ENCODE peak calls at places on chromosomes 5 and 9, in eight cellular contexts. A is central memory CD8-positive, alpha-beta T cell; C is esophagus squamous epithelium; S is cardiac fibroblast; F is SHP77; Q is GM10248; T is T-helper 2 cell; B is AG10803. P is an unnamed sample.

GRCh38 chr5:162801235-162801634 is 636.2 kb upstream of the CCNG1 start:
- DNase-seq in A (no peak), C (no peak), S (no peak), F (no peak), Q (no peak), T (no peak), B (no peak), P (no peak)

GRCh38 chr5:6748142-6748541 is 34.9 kb downstream of the TENT4A start:
- DNase-seq in A (no peak), C (no peak), S (no peak), F (no peak), Q (no peak), T (no peak), B (no peak), P (no peak)

GRCh38 chr5:181232593-181232992 is 9.5 kb downstream of the TRIM41 start:
- DNase-seq in A (no peak), C (no peak), S (no peak), F (no peak), Q (no peak), T (no peak), B (no peak), P (no peak)

GRCh38 chr9:6247266-6247665 is 31.7 kb downstream of the IL33 start:
- DNase-seq in A (no peak), C (no peak), S (no peak), F (no peak), Q (no peak), T (no peak), B (no peak), P (no peak)

GRCh38 chr5:23389543-23390215 is 117.7 kb upstream of the PRDM9 start:
- DNase-seq in A (no peak), C (no peak), S (peak; percentile 38), F (no peak), Q (no peak), T (no peak), B (no peak), P (no peak)

GRCh38 chr9:131140550-131140949 is 15.2 kb downstream of the NUP214 start:
- DNase-seq in A (no peak), C (no peak), S (no peak), F (no peak), Q (no peak), T (no peak), B (no peak), P (no peak)

GRCh38 chr5:41371741-41372140 is 138.7 kb downstream of the PLCXD3 start:
- DNase-seq in A (no peak), C (no peak), S (peak; percentile 49), F (no peak), Q (no peak), T (no peak), B (peak; percentile 60), P (no peak)

GRCh38 chr9:93673844-93674334 is 97.5 kb downstream of the PHF2 start:
- DNase-seq in A (no peak), C (no peak), S (no peak), F (no peak), Q (no peak), T (peak; percentile 2), B (no peak), P (no peak)

GRCh38 chr5:53481887-53482716 is 1.7 kb downstream of the FST start:
- DNase-seq in A (peak; percentile 35), C (no peak), S (peak; percentile 86), F (peak; percentile 23), Q (peak; percentile 70), T (peak; percentile 13), B (peak; percentile 85), P (peak; percentile 60)

GRCh38 chr9:109258619-109259321 is 62.1 kb downstream of the EPB41L4B start:
- DNase-seq in A (no peak), C (no peak), S (no peak), F (no peak), Q (no peak), T (no peak), B (no peak), P (no peak)

GRCh38 chr5:172380992-172381643 is 73.2 kb downstream of the SH3PXD2B start:
- DNase-seq in A (no peak), C (no peak), S (peak; percentile 46), F (peak; percentile 8), Q (no peak), T (no peak), B (peak; percentile 59), P (no peak)

GRCh38 chr9:21326526-21327139 is 8.6 kb downstream of the KLHL9 start:
- DNase-seq in A (no peak), C (no peak), S (peak; percentile 60), F (no peak), Q (peak; percentile 49), T (no peak), B (peak; percentile 46), P (peak; percentile 41)

GRCh38 chr9:126722252-126722921 is 82.5 kb upstream of the ZBTB43 start:
- DNase-seq in A (peak; percentile 61), C (no peak), S (peak; percentile 56), F (peak; percentile 36), Q (peak; percentile 93), T (peak; percentile 83), B (peak; percentile 12), P (peak; percentile 91)

P was measured in A673.